ENCODE peak calls at places on chromosome 12, in six cellular contexts. E is heart left ventricle; N is CD4-positive, CD25-positive, alpha-beta regulatory T cell; F is ovary; A is tibial artery; I is GM04504. Q is an unnamed sample.

GRCh38 chr12:76426160-76426559 is 77.9 kb upstream of the BBS10 start:
- DNase-seq in E (no peak), N (no peak), F (no peak), I (no peak), A (no peak), Q (no peak)

GRCh38 chr12:58668831-58669230 is 251.5 kb downstream of the LRIG3 start:
- DNase-seq in I (peak; percentile 77), F (no peak), E (no peak), A (no peak), N (no peak), Q (no peak)

GRCh38 chr12:115199831-115200230 is 515.9 kb upstream of the TBX3 start:
- DNase-seq in A (no peak), F (no peak), E (no peak), I (peak; percentile 38), N (no peak), Q (no peak)

GRCh38 chr12:27398466-27398865 is 48.1 kb upstream of the SMCO2 start:
- DNase-seq in N (no peak), E (no peak), I (no peak), F (no peak), A (no peak), Q (no peak)

GRCh38 chr12:105092336-105092735 is 8.1 kb upstream of the ALDH1L2 start:
- DNase-seq in E (no peak), I (no peak), N (no peak), A (no peak), F (no peak), Q (no peak)

GRCh38 chr12:828726-829395 is 76.5 kb downstream of the WNK1 start:
- DNase-seq in E (no peak), F (no peak), N (no peak), I (no peak), A (no peak), Q (no peak)

GRCh38 chr12:41983896-41984295 is 160.8 kb downstream of the GXYLT1 start:
- DNase-seq in N (no peak), I (no peak), F (no peak), A (no peak), E (no peak), Q (no peak)

GRCh38 chr12:42798811-42799438 is 209.4 kb upstream of the PRICKLE1 start:
- DNase-seq in F (no peak), N (no peak), A (no peak), I (no peak), E (no peak), Q (no peak)

GRCh38 chr12:30440826-30441602 is 254.7 kb downstream of the IPO8 start:
- DNase-seq in N (no peak), F (no peak), A (no peak), I (no peak), E (no peak), Q (no peak)

Q was measured in MM.1S.